ENCODE peak calls at places on chromosomes 3 and 15, in four cellular contexts. One of them, this sample, is unnamed.

GRCh38 chr15:52515343-52515742 is 13.3 kb downstream of the MYO5A start:
- DNase-seq in PC-3: no peak
- DNase-seq in fibroblast of lung: no peak
- DNase-seq in cardiac fibroblast: no peak
- DNase-seq in this sample: no peak

GRCh38 chr3:66816110-66816761 is 181.9 kb upstream of the KBTBD8 start:
- DNase-seq in cardiac fibroblast: peak
- DNase-seq in PC-3: peak
- DNase-seq in fibroblast of lung: peak
- DNase-seq in this sample: no peak

GRCh38 chr15:41048397-41048796 is 67.7 kb downstream of the INO80 start:
- DNase-seq in PC-3: no peak
- DNase-seq in fibroblast of lung: no peak
- DNase-seq in cardiac fibroblast: no peak
- DNase-seq in this sample: no peak

GRCh38 chr3:61954097-61954528 is 392.7 kb downstream of the PTPRG start:
- DNase-seq in cardiac fibroblast: peak
- DNase-seq in PC-3: no peak
- DNase-seq in fibroblast of lung: peak
- DNase-seq in this sample: no peak

GRCh38 chr3:196268270-196269163 is 19.0 kb downstream of the PCYT1A start:
- DNase-seq in cardiac fibroblast: peak
- DNase-seq in PC-3: peak
- DNase-seq in fibroblast of lung: peak
- DNase-seq in this sample: no peak

GRCh38 chr15:27587810-27588209 is 511.3 kb downstream of the OCA2 start:
- DNase-seq in fibroblast of lung: no peak
- DNase-seq in cardiac fibroblast: no peak
- DNase-seq in PC-3: no peak
- DNase-seq in this sample: no peak

GRCh38 chr15:79314811-79315210 is 3.9 kb downstream of the TMED3 start:
- DNase-seq in PC-3: peak
- DNase-seq in cardiac fibroblast: no peak
- DNase-seq in fibroblast of lung: no peak
- DNase-seq in this sample: no peak

GRCh38 chr15:40787344-40787841 is 17.6 kb downstream of the C15orf62 start:
- DNase-seq in cardiac fibroblast: peak
- DNase-seq in fibroblast of lung: peak
- DNase-seq in PC-3: peak
- DNase-seq in this sample: no peak

GRCh38 chr3:10702961-10703740 is 112.9 kb upstream of the SLC6A11 start:
- DNase-seq in fibroblast of lung: no peak
- DNase-seq in cardiac fibroblast: peak
- DNase-seq in PC-3: peak
- DNase-seq in this sample: no peak

GRCh38 chr3:123039178-123039577 is 11.6 kb upstream of the SEMA5B start:
- DNase-seq in fibroblast of lung: no peak
- DNase-seq in cardiac fibroblast: no peak
- DNase-seq in PC-3: no peak
- DNase-seq in this sample: no peak

GRCh38 chr3:112293368-112294321 is at the start of gene SLC9C1:
- DNase-seq in PC-3: peak
- DNase-seq in cardiac fibroblast: peak
- DNase-seq in fibroblast of lung: peak
- DNase-seq in this sample: peak

GRCh38 chr15:96321422-96322391 is 8.8 kb upstream of the NR2F2 start:
- DNase-seq in cardiac fibroblast: peak
- DNase-seq in PC-3: peak
- DNase-seq in fibroblast of lung: peak
- DNase-seq in this sample: no peak

GRCh38 chr3:37218206-37218605 is 43.8 kb upstream of the LRRFIP2 start:
- DNase-seq in cardiac fibroblast: no peak
- DNase-seq in fibroblast of lung: no peak
- DNase-seq in PC-3: no peak
- DNase-seq in this sample: no peak

GRCh38 chr15:59437473-59437776 is 561 bp upstream of the FAM81A start:
- DNase-seq in cardiac fibroblast: no peak
- DNase-seq in fibroblast of lung: no peak
- DNase-seq in PC-3: no peak
- DNase-seq in this sample: no peak

GRCh38 chr3:140545756-140546155 is 132.1 kb upstream of the TRIM42 start:
- DNase-seq in cardiac fibroblast: no peak
- DNase-seq in fibroblast of lung: peak
- DNase-seq in PC-3: no peak
- DNase-seq in this sample: peak

GRCh38 chr3:136994772-136995516 is 37.2 kb downstream of the IL20RB start:
- DNase-seq in cardiac fibroblast: peak
- DNase-seq in PC-3: peak
- DNase-seq in fibroblast of lung: peak
- DNase-seq in this sample: peak

GRCh38 chr15:22243440-22244130 is 163.3 kb downstream of the OR4M2 start:
- DNase-seq in PC-3: no peak
- DNase-seq in cardiac fibroblast: no peak
- DNase-seq in fibroblast of lung: no peak
- DNase-seq in this sample: no peak

GRCh38 chr15:77400258-77400657 is 19.6 kb downstream of the PEAK1 start:
- DNase-seq in cardiac fibroblast: no peak
- DNase-seq in PC-3: no peak
- DNase-seq in fibroblast of lung: no peak
- DNase-seq in this sample: no peak

GRCh38 chr3:15585111-15585844 is 16.1 kb downstream of the HACL1 start:
- DNase-seq in cardiac fibroblast: peak
- DNase-seq in fibroblast of lung: no peak
- DNase-seq in PC-3: no peak
- DNase-seq in this sample: no peak

GRCh38 chr15:41474941-41475340 is 18.7 kb upstream of the ITPKA start:
- DNase-seq in PC-3: peak
- DNase-seq in fibroblast of lung: no peak
- DNase-seq in cardiac fibroblast: no peak
- DNase-seq in this sample: no peak

GRCh38 chr3:18201315-18201714 is 223.8 kb downstream of the SATB1 start:
- DNase-seq in PC-3: no peak
- DNase-seq in fibroblast of lung: no peak
- DNase-seq in cardiac fibroblast: no peak
- DNase-seq in this sample: no peak

GRCh38 chr3:24363242-24363641 is 131.4 kb downstream of the THRB start:
- DNase-seq in fibroblast of lung: no peak
- DNase-seq in cardiac fibroblast: peak
- DNase-seq in PC-3: peak
- DNase-seq in this sample: no peak

GRCh38 chr15:100663066-100663465 is 60.7 kb downstream of the ASB7 start:
- DNase-seq in PC-3: peak
- DNase-seq in cardiac fibroblast: no peak
- DNase-seq in fibroblast of lung: peak
- DNase-seq in this sample: no peak

GRCh38 chr3:152719264-152719663 is 115.7 kb upstream of the P2RY1 start:
- DNase-seq in cardiac fibroblast: peak
- DNase-seq in PC-3: peak
- DNase-seq in fibroblast of lung: peak
- DNase-seq in this sample: no peak

GRCh38 chr3:46705751-46706572 is 4.8 kb downstream of the TMIE start:
- DNase-seq in PC-3: peak
- DNase-seq in fibroblast of lung: peak
- DNase-seq in cardiac fibroblast: peak
- DNase-seq in this sample: no peak

GRCh38 chr15:43911235-43911661 is 84.4 kb downstream of the WDR76 start:
- DNase-seq in cardiac fibroblast: peak
- DNase-seq in fibroblast of lung: peak
- DNase-seq in PC-3: peak
- DNase-seq in this sample: peak

GRCh38 chr15:68113751-68114150 is 59.6 kb downstream of the PIAS1 start:
- DNase-seq in cardiac fibroblast: peak
- DNase-seq in PC-3: no peak
- DNase-seq in fibroblast of lung: no peak
- DNase-seq in this sample: no peak

GRCh38 chr3:42080452-42080872 is 10.7 kb upstream of the TRAK1 start:
- DNase-seq in fibroblast of lung: peak
- DNase-seq in cardiac fibroblast: peak
- DNase-seq in PC-3: peak
- DNase-seq in this sample: no peak

GRCh38 chr3:49493901-49494300 is 23.8 kb downstream of the DAG1 start:
- DNase-seq in cardiac fibroblast: no peak
- DNase-seq in PC-3: no peak
- DNase-seq in fibroblast of lung: peak
- DNase-seq in this sample: no peak

GRCh38 chr15:33716025-33716424 is 252.3 kb upstream of the CHRM5 start:
- DNase-seq in cardiac fibroblast: no peak
- DNase-seq in PC-3: no peak
- DNase-seq in fibroblast of lung: no peak
- DNase-seq in this sample: no peak

GRCh38 chr15:80695911-80696651 is 971 bp downstream of the ABHD17C start:
- DNase-seq in PC-3: peak
- DNase-seq in cardiac fibroblast: peak
- DNase-seq in fibroblast of lung: peak
- DNase-seq in this sample: no peak

GRCh38 chr15:101492752-101493692 is 3.5 kb upstream of the PCSK6 start:
- DNase-seq in fibroblast of lung: no peak
- DNase-seq in cardiac fibroblast: no peak
- DNase-seq in PC-3: no peak
- DNase-seq in this sample: no peak

GRCh38 chr3:133986302-133986701 is 43.4 kb downstream of the SLCO2A1 start:
- DNase-seq in fibroblast of lung: no peak
- DNase-seq in PC-3: peak
- DNase-seq in cardiac fibroblast: no peak
- DNase-seq in this sample: no peak

GRCh38 chr15:101600024-101600423 is 52.2 kb downstream of the TM2D3 start:
- DNase-seq in cardiac fibroblast: no peak
- DNase-seq in fibroblast of lung: no peak
- DNase-seq in PC-3: no peak
- DNase-seq in this sample: no peak

GRCh38 chr3:43105597-43106292 is at the start of gene POMGNT2:
- DNase-seq in fibroblast of lung: peak
- DNase-seq in cardiac fibroblast: peak
- DNase-seq in PC-3: peak
- DNase-seq in this sample: peak

GRCh38 chr15:74598126-74598842 is 17.4 kb upstream of the CLK3 start:
- DNase-seq in fibroblast of lung: peak
- DNase-seq in PC-3: no peak
- DNase-seq in cardiac fibroblast: peak
- DNase-seq in this sample: peak

GRCh38 chr3:65438612-65439011 is 600.1 kb downstream of the MAGI1 start:
- DNase-seq in fibroblast of lung: no peak
- DNase-seq in cardiac fibroblast: no peak
- DNase-seq in PC-3: no peak
- DNase-seq in this sample: no peak
- TF ChIP-seq CTCF in fibroblast of lung: no peak
- TF ChIP-seq CTCF in cardiac fibroblast: no peak
- TF ChIP-seq CTCF in PC-3: no peak
- TF ChIP-seq CTCF in this sample: no peak

GRCh38 chr3:73512095-73512494 is 112.6 kb downstream of the PDZRN3 start:
- DNase-seq in cardiac fibroblast: no peak
- DNase-seq in PC-3: no peak
- DNase-seq in fibroblast of lung: no peak
- DNase-seq in this sample: no peak
- H3K4me3 ChIP-seq in cardiac fibroblast: no peak
- H3K4me3 ChIP-seq in PC-3: no peak
- H3K4me3 ChIP-seq in fibroblast of lung: peak
- H3K4me3 ChIP-seq in this sample: no peak

DNA sequence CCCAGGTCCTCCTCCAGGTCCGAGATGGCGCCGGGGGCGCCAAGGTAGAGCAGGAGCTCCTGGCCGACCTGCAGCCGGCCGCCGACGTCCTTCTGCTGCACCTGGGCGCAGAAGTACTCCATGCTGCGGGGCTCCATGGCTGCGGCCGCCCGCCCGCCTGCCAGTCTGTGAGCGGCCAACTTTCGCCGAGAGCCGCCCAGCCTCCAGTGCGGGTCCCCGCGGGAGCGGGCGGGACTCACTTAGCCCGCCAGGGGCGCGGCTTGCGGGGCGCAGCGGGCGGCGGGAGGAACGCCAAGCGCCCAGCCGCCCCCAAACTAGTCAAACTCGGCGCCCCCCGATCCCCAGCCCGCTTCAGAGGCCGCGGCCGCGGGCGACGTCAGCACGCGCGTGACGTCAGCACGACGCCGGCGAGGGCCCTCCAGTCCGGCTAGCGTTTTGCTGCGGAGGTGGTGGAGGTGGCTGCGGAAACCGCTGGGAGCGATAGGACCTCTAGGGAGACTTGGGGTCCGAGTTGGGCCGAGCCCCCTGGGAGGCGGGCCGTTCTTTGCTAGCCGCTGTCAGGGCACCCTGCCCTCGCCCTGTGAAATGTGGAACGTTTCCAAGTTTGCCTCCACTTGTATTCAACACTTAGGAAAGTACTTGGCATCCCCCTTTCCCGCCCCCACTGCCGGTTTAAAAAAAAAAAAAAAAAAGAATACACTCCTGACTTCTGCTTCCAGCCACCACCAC is at the start of gene CLASP2:
- DNase-seq in cardiac fibroblast: peak
- DNase-seq in fibroblast of lung: peak
- DNase-seq in PC-3: peak
- DNase-seq in this sample: no peak
- TF ChIP-seq CTCF in cardiac fibroblast: no peak
- TF ChIP-seq CTCF in fibroblast of lung: no peak
- TF ChIP-seq CTCF in PC-3: no peak
- TF ChIP-seq CTCF in this sample: no peak

GRCh38 chr15:60479711-60480110 is 769 bp upstream of the ICE2 start:
- DNase-seq in cardiac fibroblast: no peak
- DNase-seq in PC-3: no peak
- DNase-seq in fibroblast of lung: no peak
- DNase-seq in this sample: no peak
- H3K4me3 ChIP-seq in cardiac fibroblast: peak
- H3K4me3 ChIP-seq in PC-3: peak
- H3K4me3 ChIP-seq in fibroblast of lung: no peak
- H3K4me3 ChIP-seq in this sample: peak

GRCh38 chr15:72770673-72771328 is 12.8 kb downstream of the ADPGK start:
- DNase-seq in fibroblast of lung: peak
- DNase-seq in cardiac fibroblast: no peak
- DNase-seq in PC-3: no peak
- DNase-seq in this sample: no peak
- TF ChIP-seq CTCF in fibroblast of lung: peak
- TF ChIP-seq CTCF in cardiac fibroblast: peak
- TF ChIP-seq CTCF in PC-3: peak
- TF ChIP-seq CTCF in this sample: peak

DNA sequence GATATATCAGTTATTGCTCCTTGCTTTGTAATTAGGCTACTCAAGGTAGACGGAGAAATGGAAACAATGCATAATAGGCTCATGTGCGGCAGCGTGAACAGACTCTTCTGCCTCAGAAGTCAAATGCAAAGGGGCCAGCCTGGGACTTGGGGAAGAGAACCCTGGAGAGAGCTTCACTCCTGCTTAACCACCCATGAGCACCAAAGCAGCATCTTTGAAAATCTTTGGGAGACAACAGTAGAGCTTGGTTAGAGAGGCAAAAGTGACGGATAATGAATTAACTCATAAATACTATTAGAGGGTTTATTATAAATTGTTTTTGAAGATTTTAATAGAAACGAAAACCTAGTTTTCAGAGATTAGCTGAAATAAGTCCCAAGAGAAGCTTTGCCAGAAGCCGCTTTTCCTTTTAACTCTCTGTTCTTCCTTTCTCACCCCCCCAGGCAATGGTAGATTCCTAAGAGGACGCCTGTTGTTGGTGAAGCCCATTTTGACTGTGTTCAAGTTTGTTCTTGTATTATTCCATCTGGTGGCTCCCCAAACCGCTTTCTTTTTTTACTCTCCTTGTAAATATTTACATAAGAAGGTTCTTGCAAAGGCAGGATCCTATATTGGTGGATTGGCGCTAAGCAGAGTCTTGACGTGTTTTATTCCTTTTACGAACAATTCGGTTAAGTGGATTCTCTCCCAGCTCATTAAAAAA is 196.0 kb upstream of the TPRG1 start:
- DNase-seq in fibroblast of lung: no peak
- DNase-seq in PC-3: peak
- DNase-seq in cardiac fibroblast: no peak
- DNase-seq in this sample: no peak
- H3K4me3 ChIP-seq in fibroblast of lung: peak
- H3K4me3 ChIP-seq in PC-3: peak
- H3K4me3 ChIP-seq in cardiac fibroblast: no peak
- H3K4me3 ChIP-seq in this sample: no peak